ENCODE peak calls at places on chromosomes 7 and 10, in eight cellular contexts. One of them, this sample, is unnamed.

GRCh38 chr10:15209827-15210509 is 41.5 kb upstream of the NMT2 start:
- DNase-seq in stimulated activated CD4-positive, alpha-beta T cell treated with anti-CD3 and anti-CD28 coated beads, Interleukin-15, amount 100 ng/mL, for 48 hours: peak; percentile 64
- DNase-seq in NCI-H226: peak; percentile 24
- DNase-seq in effector memory CD4-positive, alpha-beta T cell: peak; percentile 56
- DNase-seq in stimulated activated naive CD8-positive, alpha-beta T cell treated with anti-CD3 and anti-CD28 coated beads, Interleukin-15, amount 100 ng/mL, for 72 hours: peak; percentile 65
- DNase-seq in globus pallidus: peak; percentile 78
- DNase-seq in fibroblast of mammary gland: peak; percentile 82
- DNase-seq in mucosa of gallbladder: peak; percentile 83
- DNase-seq in this sample: peak; percentile 80

GRCh38 chr7:47572101-47572460 is 9.8 kb downstream of the TNS3 start:
- DNase-seq in NCI-H226: no peak
- DNase-seq in mucosa of gallbladder: no peak
- DNase-seq in fibroblast of mammary gland: no peak
- DNase-seq in effector memory CD4-positive, alpha-beta T cell: no peak
- DNase-seq in stimulated activated naive CD8-positive, alpha-beta T cell treated with anti-CD3 and anti-CD28 coated beads, Interleukin-15, amount 100 ng/mL, for 72 hours: no peak
- DNase-seq in stimulated activated CD4-positive, alpha-beta T cell treated with anti-CD3 and anti-CD28 coated beads, Interleukin-15, amount 100 ng/mL, for 48 hours: no peak
- DNase-seq in globus pallidus: no peak
- DNase-seq in this sample: no peak

GRCh38 chr10:114755537-114755936 is 66.0 kb upstream of the FHIP2A start:
- DNase-seq in mucosa of gallbladder: no peak
- DNase-seq in stimulated activated CD4-positive, alpha-beta T cell treated with anti-CD3 and anti-CD28 coated beads, Interleukin-15, amount 100 ng/mL, for 48 hours: no peak
- DNase-seq in effector memory CD4-positive, alpha-beta T cell: no peak
- DNase-seq in NCI-H226: no peak
- DNase-seq in stimulated activated naive CD8-positive, alpha-beta T cell treated with anti-CD3 and anti-CD28 coated beads, Interleukin-15, amount 100 ng/mL, for 72 hours: no peak
- DNase-seq in fibroblast of mammary gland: no peak
- DNase-seq in globus pallidus: no peak
- DNase-seq in this sample: no peak

GRCh38 chr10:45106257-45106856 is 105.6 kb downstream of the ZNF22 start:
- DNase-seq in effector memory CD4-positive, alpha-beta T cell: no peak
- DNase-seq in globus pallidus: no peak
- DNase-seq in mucosa of gallbladder: no peak
- DNase-seq in fibroblast of mammary gland: no peak
- DNase-seq in stimulated activated naive CD8-positive, alpha-beta T cell treated with anti-CD3 and anti-CD28 coated beads, Interleukin-15, amount 100 ng/mL, for 72 hours: no peak
- DNase-seq in stimulated activated CD4-positive, alpha-beta T cell treated with anti-CD3 and anti-CD28 coated beads, Interleukin-15, amount 100 ng/mL, for 48 hours: no peak
- DNase-seq in NCI-H226: no peak
- DNase-seq in this sample: no peak

GRCh38 chr10:59434463-59435326 is 72.3 kb upstream of the FAM13C start:
- DNase-seq in mucosa of gallbladder: no peak
- DNase-seq in NCI-H226: peak; percentile 70
- DNase-seq in fibroblast of mammary gland: peak; percentile 63
- DNase-seq in effector memory CD4-positive, alpha-beta T cell: no peak
- DNase-seq in stimulated activated naive CD8-positive, alpha-beta T cell treated with anti-CD3 and anti-CD28 coated beads, Interleukin-15, amount 100 ng/mL, for 72 hours: no peak
- DNase-seq in stimulated activated CD4-positive, alpha-beta T cell treated with anti-CD3 and anti-CD28 coated beads, Interleukin-15, amount 100 ng/mL, for 48 hours: no peak
- DNase-seq in globus pallidus: no peak
- DNase-seq in this sample: peak; percentile 58

GRCh38 chr10:100697070-100697469 is 48.3 kb upstream of the PAX2 start:
- DNase-seq in globus pallidus: no peak
- DNase-seq in mucosa of gallbladder: peak; percentile 12
- DNase-seq in fibroblast of mammary gland: peak; percentile 63
- DNase-seq in stimulated activated CD4-positive, alpha-beta T cell treated with anti-CD3 and anti-CD28 coated beads, Interleukin-15, amount 100 ng/mL, for 48 hours: no peak
- DNase-seq in stimulated activated naive CD8-positive, alpha-beta T cell treated with anti-CD3 and anti-CD28 coated beads, Interleukin-15, amount 100 ng/mL, for 72 hours: no peak
- DNase-seq in effector memory CD4-positive, alpha-beta T cell: no peak
- DNase-seq in NCI-H226: peak; percentile 57
- DNase-seq in this sample: peak; percentile 59

GRCh38 chr10:112362833-112363232 is 11.1 kb upstream of the ACSL5 start:
- DNase-seq in fibroblast of mammary gland: peak; percentile 70
- DNase-seq in globus pallidus: no peak
- DNase-seq in stimulated activated naive CD8-positive, alpha-beta T cell treated with anti-CD3 and anti-CD28 coated beads, Interleukin-15, amount 100 ng/mL, for 72 hours: no peak
- DNase-seq in effector memory CD4-positive, alpha-beta T cell: no peak
- DNase-seq in NCI-H226: no peak
- DNase-seq in stimulated activated CD4-positive, alpha-beta T cell treated with anti-CD3 and anti-CD28 coated beads, Interleukin-15, amount 100 ng/mL, for 48 hours: no peak
- DNase-seq in mucosa of gallbladder: no peak
- DNase-seq in this sample: peak; percentile 52

GRCh38 chr10:60446855-60447254 is 57.2 kb upstream of the ANK3 start:
- DNase-seq in mucosa of gallbladder: no peak
- DNase-seq in effector memory CD4-positive, alpha-beta T cell: no peak
- DNase-seq in stimulated activated naive CD8-positive, alpha-beta T cell treated with anti-CD3 and anti-CD28 coated beads, Interleukin-15, amount 100 ng/mL, for 72 hours: no peak
- DNase-seq in NCI-H226: no peak
- DNase-seq in fibroblast of mammary gland: no peak
- DNase-seq in stimulated activated CD4-positive, alpha-beta T cell treated with anti-CD3 and anti-CD28 coated beads, Interleukin-15, amount 100 ng/mL, for 48 hours: no peak
- DNase-seq in globus pallidus: no peak
- DNase-seq in this sample: no peak